ENCODE peak calls at places on chromosomes 2 and 18, in seven cellular contexts. T, Z, C, H, A, F and B are unnamed samples.

GRCh38 chr2:233088598-233089345 is 28.6 kb downstream of the INPP5D start:
- DNase-seq in T (no peak), Z (no peak), C (no peak), H (no peak), A (no peak), F (no peak), B (no peak)

GRCh38 chr2:25567406-25567805 is 106.0 kb downstream of the DTNB start:
- DNase-seq in T (no peak), Z (no peak), C (no peak), H (no peak), A (no peak), F (no peak), B (no peak)

GRCh38 chr2:122105171-122105884 is 349.9 kb downstream of the TSN start:
- DNase-seq in T (no peak), Z (no peak), C (no peak), H (no peak), A (no peak), F (no peak), B (no peak)

GRCh38 chr18:48680871-48681270 is 142.0 kb downstream of the CTIF start:
- DNase-seq in T (no peak), Z (no peak), C (no peak), H (no peak), A (no peak), F (no peak), B (no peak)

GRCh38 chr2:69997296-69998184 is 36.1 kb upstream of the ASPRV1 start:
- DNase-seq in T (no peak), Z (peak), C (no peak), H (peak), A (no peak), F (no peak), B (no peak)

GRCh38 chr2:72081450-72081849 is 66.2 kb downstream of the CYP26B1 start:
- DNase-seq in T (no peak), Z (peak), C (no peak), H (no peak), A (no peak), F (no peak), B (no peak)

GRCh38 chr2:28291811-28292455 is 100.7 kb upstream of the FOSL2 start:
- DNase-seq in T (no peak), Z (no peak), C (no peak), H (no peak), A (no peak), F (no peak), B (no peak)

GRCh38 chr18:3458378-3458777 is 8.4 kb downstream of the TGIF1 start:
- DNase-seq in T (no peak), Z (no peak), C (no peak), H (no peak), A (no peak), F (no peak), B (no peak)

GRCh38 chr2:168896783-168897182 is 4.3 kb upstream of the G6PC2 start:
- DNase-seq in T (no peak), Z (no peak), C (no peak), H (no peak), A (no peak), F (no peak), B (no peak)

GRCh38 chr2:149928026-149928425 is 340.5 kb upstream of the MMADHC start:
- DNase-seq in T (no peak), Z (no peak), C (no peak), H (no peak), A (no peak), F (no peak), B (no peak)

GRCh38 chr2:187871506-187871905 is 317.3 kb upstream of the TFPI start:
- DNase-seq in T (no peak), Z (no peak), C (no peak), H (no peak), A (no peak), F (no peak), B (no peak)

GRCh38 chr2:151757861-151758260 is 23.6 kb upstream of the NEB start:
- DNase-seq in T (no peak), Z (no peak), C (no peak), H (no peak), A (peak), F (no peak), B (no peak)

GRCh38 chr2:238158807-238159539 is at the start of gene ERFE:
- DNase-seq in T (no peak), Z (no peak), C (no peak), H (no peak), A (peak), F (no peak), B (no peak)

GRCh38 chr2:108267117-108267516 is 21.6 kb upstream of the SULT1C2 start:
- DNase-seq in T (no peak), Z (no peak), C (no peak), H (peak), A (no peak), F (peak), B (no peak)

GRCh38 chr2:179931502-179931901 is 70.1 kb upstream of the ZNF385B start:
- DNase-seq in T (no peak), Z (no peak), C (no peak), H (no peak), A (no peak), F (no peak), B (no peak)

GRCh38 chr18:63378919-63379638 is 12.1 kb upstream of the KDSR start:
- DNase-seq in T (no peak), Z (no peak), C (no peak), H (no peak), A (no peak), F (no peak), B (no peak)

GRCh38 chr2:114534051-114534727 is 91.7 kb downstream of the DPP10 start:
- DNase-seq in T (no peak), Z (no peak), C (no peak), H (no peak), A (no peak), F (no peak), B (no peak)

GRCh38 chr18:3081558-3081957 is 68.6 kb upstream of the LPIN2 start:
- DNase-seq in T (no peak), Z (no peak), C (no peak), H (no peak), A (no peak), F (no peak), B (no peak)

GRCh38 chr2:1742680-1743395 is 1.5 kb downstream of the PXDN start:
- DNase-seq in T (peak), Z (no peak), C (no peak), H (peak), A (no peak), F (peak), B (no peak)

GRCh38 chr18:2147866-2148265 is 423.4 kb downstream of the METTL4 start:
- DNase-seq in T (no peak), Z (no peak), C (no peak), H (no peak), A (no peak), F (no peak), B (no peak)

GRCh38 chr18:50578651-50579050 is 18.8 kb downstream of the MAPK4 start:
- DNase-seq in T (no peak), Z (no peak), C (no peak), H (no peak), A (no peak), F (no peak), B (no peak)

GRCh38 chr2:228767196-228767595 is 503.9 kb downstream of the PID1 start:
- DNase-seq in T (no peak), Z (no peak), C (no peak), H (no peak), A (no peak), F (no peak), B (no peak)

GRCh38 chr2:86426271-86426670 is 14.9 kb upstream of the KDM3A start:
- DNase-seq in T (no peak), Z (no peak), C (no peak), H (no peak), A (no peak), F (no peak), B (no peak)

GRCh38 chr2:207239222-207239674 is 73.5 kb upstream of the KLF7 start:
- DNase-seq in T (no peak), Z (no peak), C (no peak), H (no peak), A (no peak), F (no peak), B (no peak)

GRCh38 chr2:626491-627339 is 50.5 kb downstream of the TMEM18 start:
- DNase-seq in T (no peak), Z (no peak), C (no peak), H (no peak), A (no peak), F (no peak), B (no peak)

GRCh38 chr2:232388324-232388891 is 9.9 kb downstream of the ALPP start:
- DNase-seq in T (no peak), Z (no peak), C (no peak), H (no peak), A (no peak), F (no peak), B (no peak)

GRCh38 chr2:157327621-157328102 is 2.0 kb upstream of the ERMN start:
- DNase-seq in T (peak), Z (peak), C (peak), H (peak), A (peak), F (peak), B (no peak)

GRCh38 chr2:28276076-28276618 is 116.5 kb upstream of the FOSL2 start:
- DNase-seq in T (no peak), Z (peak), C (no peak), H (no peak), A (no peak), F (no peak), B (no peak)